ENCODE peak calls at places on chromosomes 11 and 22, in six cellular contexts. One of them, this sample, is unnamed.

GRCh38 chr11:69942333-69942820 is 123.2 kb upstream of the FGF3 start:
- DNase-seq in mucosa of descending colon: no peak
- DNase-seq in adrenal gland: no peak
- DNase-seq in fibroblast of mammary gland: no peak
- DNase-seq in activated B cell treated with CpG ODN at 0.5 μM for 24 hours: no peak
- DNase-seq in mesothelial cell of epicardium: no peak
- DNase-seq in this sample: no peak

GRCh38 chr11:64358907-64359711 is at the start of gene RPS6KA4:
- DNase-seq in mucosa of descending colon: peak; percentile 72
- DNase-seq in adrenal gland: no peak
- DNase-seq in fibroblast of mammary gland: peak; percentile 42
- DNase-seq in activated B cell treated with CpG ODN at 0.5 μM for 24 hours: peak; percentile 55
- DNase-seq in mesothelial cell of epicardium: no peak
- DNase-seq in this sample: peak; percentile 46

GRCh38 chr11:8826145-8826786 is 84.7 kb upstream of the AKIP1 start:
- DNase-seq in mucosa of descending colon: no peak
- DNase-seq in adrenal gland: no peak
- DNase-seq in fibroblast of mammary gland: peak; percentile 65
- DNase-seq in activated B cell treated with CpG ODN at 0.5 μM for 24 hours: no peak
- DNase-seq in mesothelial cell of epicardium: no peak
- DNase-seq in this sample: no peak

GRCh38 chr11:94740975-94741707 is 27.0 kb upstream of the AMOTL1 start:
- DNase-seq in mucosa of descending colon: peak; percentile 15
- DNase-seq in adrenal gland: peak; percentile 31
- DNase-seq in fibroblast of mammary gland: peak; percentile 63
- DNase-seq in activated B cell treated with CpG ODN at 0.5 μM for 24 hours: no peak
- DNase-seq in mesothelial cell of epicardium: no peak
- DNase-seq in this sample: peak; percentile 53

GRCh38 chr11:77065878-77066228 is 918 bp upstream of the CAPN5 start:
- DNase-seq in mucosa of descending colon: peak; percentile 68
- DNase-seq in adrenal gland: peak; percentile 30
- DNase-seq in fibroblast of mammary gland: peak; percentile 73
- DNase-seq in activated B cell treated with CpG ODN at 0.5 μM for 24 hours: no peak
- DNase-seq in mesothelial cell of epicardium: no peak
- DNase-seq in this sample: no peak

GRCh38 chr22:23214398-23214797 is 34.1 kb downstream of the BCR start:
- DNase-seq in mucosa of descending colon: no peak
- DNase-seq in adrenal gland: no peak
- DNase-seq in fibroblast of mammary gland: no peak
- DNase-seq in activated B cell treated with CpG ODN at 0.5 μM for 24 hours: no peak
- DNase-seq in mesothelial cell of epicardium: no peak
- DNase-seq in this sample: no peak

GRCh38 chr22:48488611-48489456 is 1338.8 kb downstream of the BRD1 start:
- DNase-seq in mucosa of descending colon: no peak
- DNase-seq in adrenal gland: no peak
- DNase-seq in fibroblast of mammary gland: no peak
- DNase-seq in activated B cell treated with CpG ODN at 0.5 μM for 24 hours: no peak
- DNase-seq in mesothelial cell of epicardium: no peak
- DNase-seq in this sample: no peak

GRCh38 chr11:102359372-102359771 is 12.4 kb downstream of the BIRC2 start:
- DNase-seq in mucosa of descending colon: no peak
- DNase-seq in adrenal gland: no peak
- DNase-seq in fibroblast of mammary gland: no peak
- DNase-seq in activated B cell treated with CpG ODN at 0.5 μM for 24 hours: no peak
- DNase-seq in mesothelial cell of epicardium: no peak
- DNase-seq in this sample: no peak

GRCh38 chr22:48753752-48754517 is 1073.7 kb downstream of the BRD1 start:
- DNase-seq in mucosa of descending colon: no peak
- DNase-seq in adrenal gland: no peak
- DNase-seq in fibroblast of mammary gland: no peak
- DNase-seq in activated B cell treated with CpG ODN at 0.5 μM for 24 hours: no peak
- DNase-seq in mesothelial cell of epicardium: no peak
- DNase-seq in this sample: no peak

GRCh38 chr11:57653162-57653561 is 3.5 kb upstream of the YPEL4 start:
- DNase-seq in mucosa of descending colon: no peak
- DNase-seq in adrenal gland: no peak
- DNase-seq in fibroblast of mammary gland: no peak
- DNase-seq in activated B cell treated with CpG ODN at 0.5 μM for 24 hours: no peak
- DNase-seq in mesothelial cell of epicardium: no peak
- DNase-seq in this sample: no peak

GRCh38 chr22:35484651-35485372 is 55.8 kb upstream of the RASD2 start:
- DNase-seq in mucosa of descending colon: no peak
- DNase-seq in adrenal gland: no peak
- DNase-seq in fibroblast of mammary gland: peak; percentile 53
- DNase-seq in activated B cell treated with CpG ODN at 0.5 μM for 24 hours: no peak
- DNase-seq in mesothelial cell of epicardium: no peak
- DNase-seq in this sample: no peak

GRCh38 chr22:32544953-32545558 is 70.4 kb downstream of the FBXO7 start:
- DNase-seq in mucosa of descending colon: no peak
- DNase-seq in adrenal gland: no peak
- DNase-seq in fibroblast of mammary gland: no peak
- DNase-seq in activated B cell treated with CpG ODN at 0.5 μM for 24 hours: no peak
- DNase-seq in mesothelial cell of epicardium: no peak
- DNase-seq in this sample: no peak

GRCh38 chr11:120682866-120683265 is 171.3 kb downstream of the GRIK4 start:
- DNase-seq in mucosa of descending colon: no peak
- DNase-seq in adrenal gland: no peak
- DNase-seq in fibroblast of mammary gland: peak; percentile 76
- DNase-seq in activated B cell treated with CpG ODN at 0.5 μM for 24 hours: no peak
- DNase-seq in mesothelial cell of epicardium: no peak
- DNase-seq in this sample: no peak

GRCh38 chr11:60710482-60710881 is 11.1 kb downstream of the MS4A8 start:
- DNase-seq in mucosa of descending colon: no peak
- DNase-seq in adrenal gland: no peak
- DNase-seq in fibroblast of mammary gland: no peak
- DNase-seq in activated B cell treated with CpG ODN at 0.5 μM for 24 hours: no peak
- DNase-seq in mesothelial cell of epicardium: no peak
- DNase-seq in this sample: no peak
- TF ChIP-seq CTCF in mucosa of descending colon: no peak
- TF ChIP-seq CTCF in adrenal gland: no peak
- TF ChIP-seq CTCF in fibroblast of mammary gland: no peak
- TF ChIP-seq CTCF in activated B cell treated with CpG ODN at 0.5 μM for 24 hours: no peak
- TF ChIP-seq CTCF in mesothelial cell of epicardium: no peak
- TF ChIP-seq CTCF in this sample: peak; percentile 17

GRCh38 chr11:130000552-130001176 is 2.0 kb downstream of the PRDM10 start:
- DNase-seq in mucosa of descending colon: peak; percentile 30
- DNase-seq in adrenal gland: no peak
- DNase-seq in fibroblast of mammary gland: no peak
- DNase-seq in activated B cell treated with CpG ODN at 0.5 μM for 24 hours: no peak
- DNase-seq in mesothelial cell of epicardium: no peak
- DNase-seq in this sample: no peak

GRCh38 chr11:129999407-129999806 is 3.2 kb downstream of the PRDM10 start:
- DNase-seq in mucosa of descending colon: no peak
- DNase-seq in adrenal gland: no peak
- DNase-seq in fibroblast of mammary gland: no peak
- DNase-seq in activated B cell treated with CpG ODN at 0.5 μM for 24 hours: no peak
- DNase-seq in mesothelial cell of epicardium: no peak
- DNase-seq in this sample: no peak

GRCh38 chr11:129998107-129998506 is 4.5 kb downstream of the PRDM10 start:
- DNase-seq in mucosa of descending colon: no peak
- DNase-seq in adrenal gland: no peak
- DNase-seq in fibroblast of mammary gland: no peak
- DNase-seq in activated B cell treated with CpG ODN at 0.5 μM for 24 hours: no peak
- DNase-seq in mesothelial cell of epicardium: no peak
- DNase-seq in this sample: no peak

GRCh38 chr11:129997513-129997912 is 5.1 kb downstream of the PRDM10 start:
- DNase-seq in mucosa of descending colon: no peak
- DNase-seq in adrenal gland: no peak
- DNase-seq in fibroblast of mammary gland: no peak
- DNase-seq in activated B cell treated with CpG ODN at 0.5 μM for 24 hours: no peak
- DNase-seq in mesothelial cell of epicardium: no peak
- DNase-seq in this sample: no peak

GRCh38 chr11:129998905-129999304 is 3.7 kb downstream of the PRDM10 start:
- DNase-seq in mucosa of descending colon: peak; percentile 28
- DNase-seq in adrenal gland: no peak
- DNase-seq in fibroblast of mammary gland: no peak
- DNase-seq in activated B cell treated with CpG ODN at 0.5 μM for 24 hours: no peak
- DNase-seq in mesothelial cell of epicardium: no peak
- DNase-seq in this sample: no peak
- TF ChIP-seq CTCF in mucosa of descending colon: no peak
- TF ChIP-seq CTCF in adrenal gland: no peak
- TF ChIP-seq CTCF in fibroblast of mammary gland: no peak
- TF ChIP-seq CTCF in activated B cell treated with CpG ODN at 0.5 μM for 24 hours: no peak
- TF ChIP-seq CTCF in mesothelial cell of epicardium: no peak
- TF ChIP-seq CTCF in this sample: no peak

GRCh38 chr22:46056169-46057041 is 79.4 kb upstream of the WNT7B start:
- DNase-seq in mucosa of descending colon: no peak
- DNase-seq in adrenal gland: no peak
- DNase-seq in fibroblast of mammary gland: peak; percentile 52
- DNase-seq in activated B cell treated with CpG ODN at 0.5 μM for 24 hours: no peak
- DNase-seq in mesothelial cell of epicardium: no peak
- DNase-seq in this sample: peak; percentile 68

GRCh38 chr22:46055176-46055850 is 78.4 kb upstream of the WNT7B start:
- DNase-seq in mucosa of descending colon: peak; percentile 66
- DNase-seq in adrenal gland: no peak
- DNase-seq in fibroblast of mammary gland: peak; percentile 43
- DNase-seq in activated B cell treated with CpG ODN at 0.5 μM for 24 hours: no peak
- DNase-seq in mesothelial cell of epicardium: no peak
- DNase-seq in this sample: no peak

GRCh38 chr22:46054878-46055158 is 77.9 kb upstream of the WNT7B start:
- DNase-seq in mucosa of descending colon: no peak
- DNase-seq in adrenal gland: no peak
- DNase-seq in fibroblast of mammary gland: no peak
- DNase-seq in activated B cell treated with CpG ODN at 0.5 μM for 24 hours: no peak
- DNase-seq in mesothelial cell of epicardium: no peak
- DNase-seq in this sample: no peak

GRCh38 chr22:46057206-46057605 is 80.2 kb upstream of the WNT7B start:
- DNase-seq in mucosa of descending colon: no peak
- DNase-seq in adrenal gland: no peak
- DNase-seq in fibroblast of mammary gland: peak; percentile 57
- DNase-seq in activated B cell treated with CpG ODN at 0.5 μM for 24 hours: no peak
- DNase-seq in mesothelial cell of epicardium: no peak
- DNase-seq in this sample: no peak

GRCh38 chr22:46055851-46056168 is 78.8 kb upstream of the WNT7B start:
- DNase-seq in mucosa of descending colon: no peak
- DNase-seq in adrenal gland: no peak
- DNase-seq in fibroblast of mammary gland: peak; percentile 7
- DNase-seq in activated B cell treated with CpG ODN at 0.5 μM for 24 hours: no peak
- DNase-seq in mesothelial cell of epicardium: no peak
- DNase-seq in this sample: no peak
- TF ChIP-seq CTCF in mucosa of descending colon: no peak
- TF ChIP-seq CTCF in adrenal gland: no peak
- TF ChIP-seq CTCF in fibroblast of mammary gland: no peak
- TF ChIP-seq CTCF in activated B cell treated with CpG ODN at 0.5 μM for 24 hours: no peak
- TF ChIP-seq CTCF in mesothelial cell of epicardium: no peak
- TF ChIP-seq CTCF in this sample: no peak

DNA sequence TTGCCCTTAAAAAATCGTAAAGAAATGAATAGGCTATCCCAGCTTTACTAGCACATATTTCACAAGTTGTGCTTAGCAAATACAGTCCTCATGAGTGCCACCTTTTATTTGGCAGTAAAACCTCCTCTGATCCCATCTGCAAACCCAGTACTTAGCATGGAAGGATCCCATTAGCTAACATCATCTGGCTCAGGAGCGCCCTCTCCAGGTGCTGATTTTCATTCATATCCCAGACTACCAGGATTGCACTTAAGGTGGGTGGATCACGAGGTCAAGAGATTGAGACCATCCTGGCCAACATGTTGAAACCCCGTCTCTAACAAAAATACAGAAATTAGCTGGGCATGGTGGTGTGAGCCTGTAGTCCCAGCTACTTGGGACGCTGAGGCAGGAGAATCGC is 76.1 kb upstream of the PAX6 start:
- DNase-seq in mucosa of descending colon: peak; percentile 5
- DNase-seq in adrenal gland: no peak
- DNase-seq in fibroblast of mammary gland: peak; percentile 5
- DNase-seq in activated B cell treated with CpG ODN at 0.5 μM for 24 hours: no peak
- DNase-seq in mesothelial cell of epicardium: no peak
- DNase-seq in this sample: peak; percentile 16
- TF ChIP-seq CTCF in mucosa of descending colon: no peak
- TF ChIP-seq CTCF in adrenal gland: no peak
- TF ChIP-seq CTCF in fibroblast of mammary gland: peak; percentile 26
- TF ChIP-seq CTCF in activated B cell treated with CpG ODN at 0.5 μM for 24 hours: no peak
- TF ChIP-seq CTCF in mesothelial cell of epicardium: no peak
- TF ChIP-seq CTCF in this sample: peak; percentile 13

DNA sequence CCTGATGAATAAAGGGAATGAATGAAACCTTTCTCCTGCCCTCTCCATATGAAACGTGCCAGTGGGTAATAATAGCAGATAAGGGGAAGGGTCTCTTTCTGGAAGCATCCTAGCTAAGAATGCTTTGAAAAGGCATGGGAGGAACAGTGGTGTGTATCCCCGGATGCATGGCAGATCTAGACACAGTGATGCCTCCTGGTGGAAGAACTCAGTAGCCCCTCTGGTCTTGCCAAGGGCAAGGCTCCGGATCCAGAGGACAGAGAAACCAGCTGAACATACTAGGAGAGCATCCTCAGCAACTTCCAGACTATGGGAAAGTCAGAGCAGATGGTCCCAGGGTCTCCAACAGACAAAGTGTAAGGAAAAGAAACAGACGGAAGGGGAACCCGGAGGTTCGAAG is 6.4 kb downstream of the BAIAP2L2 start:
- DNase-seq in mucosa of descending colon: no peak
- DNase-seq in adrenal gland: no peak
- DNase-seq in fibroblast of mammary gland: peak; percentile 33
- DNase-seq in activated B cell treated with CpG ODN at 0.5 μM for 24 hours: no peak
- DNase-seq in mesothelial cell of epicardium: no peak
- DNase-seq in this sample: no peak
- TF ChIP-seq CTCF in mucosa of descending colon: no peak
- TF ChIP-seq CTCF in adrenal gland: no peak
- TF ChIP-seq CTCF in fibroblast of mammary gland: peak; percentile 47
- TF ChIP-seq CTCF in activated B cell treated with CpG ODN at 0.5 μM for 24 hours: no peak
- TF ChIP-seq CTCF in mesothelial cell of epicardium: no peak
- TF ChIP-seq CTCF in this sample: peak; percentile 56

GRCh38 chr22:24535348-24535747 is 19.6 kb downstream of the GUCD1 start:
- DNase-seq in mucosa of descending colon: no peak
- DNase-seq in adrenal gland: no peak
- DNase-seq in fibroblast of mammary gland: no peak
- DNase-seq in activated B cell treated with CpG ODN at 0.5 μM for 24 hours: no peak
- DNase-seq in mesothelial cell of epicardium: no peak
- DNase-seq in this sample: no peak

GRCh38 chr22:24532075-24532474 is 22.9 kb downstream of the GUCD1 start:
- DNase-seq in mucosa of descending colon: no peak
- DNase-seq in adrenal gland: no peak
- DNase-seq in fibroblast of mammary gland: no peak
- DNase-seq in activated B cell treated with CpG ODN at 0.5 μM for 24 hours: no peak
- DNase-seq in mesothelial cell of epicardium: no peak
- DNase-seq in this sample: no peak

GRCh38 chr22:24526191-24526590 is 28.7 kb downstream of the GUCD1 start:
- DNase-seq in mucosa of descending colon: no peak
- DNase-seq in adrenal gland: no peak
- DNase-seq in fibroblast of mammary gland: no peak
- DNase-seq in activated B cell treated with CpG ODN at 0.5 μM for 24 hours: no peak
- DNase-seq in mesothelial cell of epicardium: no peak
- DNase-seq in this sample: no peak

GRCh38 chr22:24525416-24526037 is 29.4 kb downstream of the GUCD1 start:
- DNase-seq in mucosa of descending colon: peak; percentile 94
- DNase-seq in adrenal gland: peak; percentile 86
- DNase-seq in fibroblast of mammary gland: peak; percentile 82
- DNase-seq in activated B cell treated with CpG ODN at 0.5 μM for 24 hours: peak; percentile 66
- DNase-seq in mesothelial cell of epicardium: no peak
- DNase-seq in this sample: peak; percentile 80

DNA sequence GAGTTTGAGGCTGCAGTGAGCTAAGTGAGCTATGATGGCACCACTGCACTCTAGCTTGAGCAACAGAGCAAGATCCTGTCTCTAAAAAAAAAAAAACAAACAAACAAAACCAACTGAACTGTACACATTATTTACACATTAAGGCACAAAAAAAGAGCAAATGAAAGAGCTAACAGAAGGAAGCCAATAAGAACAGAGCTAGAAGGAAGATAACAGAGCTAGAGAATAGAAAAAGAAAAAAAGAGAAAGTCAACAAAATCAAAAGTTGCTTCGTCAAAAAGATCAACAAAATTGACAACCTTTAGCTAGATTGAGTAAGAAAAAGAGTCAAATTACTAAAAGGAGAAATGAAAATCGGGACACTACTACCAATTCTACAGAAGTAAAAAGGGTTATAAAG is 25.0 kb downstream of the GUCD1 start:
- DNase-seq in mucosa of descending colon: no peak
- DNase-seq in adrenal gland: no peak
- DNase-seq in fibroblast of mammary gland: no peak
- DNase-seq in activated B cell treated with CpG ODN at 0.5 μM for 24 hours: no peak
- DNase-seq in mesothelial cell of epicardium: no peak
- DNase-seq in this sample: no peak
- TF ChIP-seq CTCF in mucosa of descending colon: no peak
- TF ChIP-seq CTCF in adrenal gland: no peak
- TF ChIP-seq CTCF in fibroblast of mammary gland: no peak
- TF ChIP-seq CTCF in activated B cell treated with CpG ODN at 0.5 μM for 24 hours: no peak
- TF ChIP-seq CTCF in mesothelial cell of epicardium: no peak
- TF ChIP-seq CTCF in this sample: no peak

This sample was measured in BE2C.